ENCODE peak calls at places on chromosomes 5 and 9, in nine cellular contexts. M is ovary, P is B cell, R is fibroblast of mammary gland, E is nephron progenitor cell, D is mucosa of descending colon, X is esophagus squamous epithelium, Z is Panc1, S is cardiac fibroblast. A is an unnamed sample.

GRCh38 chr5:14816999-14817761 is 54.4 kb downstream of the ANKH start:
- DNase-seq in D (no peak), M (no peak), R (peak), Z (no peak), S (peak), E (no peak), P (no peak), X (no peak), A (no peak)

GRCh38 chr5:60526336-60526875 is 173.6 kb downstream of the DEPDC1B start:
- DNase-seq in S (no peak), M (no peak), P (no peak), X (no peak), E (no peak), D (no peak), Z (no peak), R (no peak), A (no peak)

GRCh38 chr5:17289681-17290619 is 72.5 kb downstream of the BASP1 start:
- DNase-seq in D (no peak), S (peak), X (no peak), E (no peak), P (no peak), R (no peak), Z (no peak), M (no peak), A (no peak)

GRCh38 chr5:77946381-77947050 is 170.4 kb upstream of the TBCA start:
- DNase-seq in S (no peak), R (no peak), X (no peak), E (no peak), Z (no peak), D (no peak), P (no peak), M (no peak), A (no peak)

GRCh38 chr5:171055881-171056454 is 194.2 kb downstream of the RANBP17 start:
- DNase-seq in R (peak), E (no peak), D (no peak), S (peak), X (no peak), P (no peak), M (no peak), Z (no peak), A (no peak)

GRCh38 chr9:126804696-126805545 is at the start of gene ZBTB43:
- DNase-seq in M (peak), P (peak), R (peak), D (peak), S (peak), X (peak), Z (peak), E (peak), A (peak)

GRCh38 chr5:116663081-116663480 is 88.5 kb upstream of the SEMA6A start:
- DNase-seq in R (no peak), D (no peak), P (no peak), Z (no peak), S (no peak), E (no peak), X (no peak), M (no peak), A (no peak)

GRCh38 chr5:133814152-133814551 is 154.3 kb downstream of the C5orf15 start:
- DNase-seq in M (no peak), X (no peak), P (no peak), R (no peak), Z (no peak), E (no peak), D (no peak), S (no peak), A (no peak)

GRCh38 chr5:161535762-161536161 is 10.8 kb downstream of the GABRB2 start:
- DNase-seq in Z (no peak), S (no peak), P (no peak), M (no peak), X (no peak), E (no peak), D (no peak), R (no peak), A (no peak)
- TF ChIP-seq CTCF in Z (peak), S (no peak), P (no peak), M (no peak), X (no peak), E (no peak), D (no peak), R (no peak), A (no peak)

GRCh38 chr9:131008909-131009618 is at the start of gene LAMC3:
- DNase-seq in S (no peak), E (peak), Z (no peak), R (no peak), M (no peak), P (no peak), D (no peak), X (no peak), A (no peak)
- TF ChIP-seq CTCF in S (peak), E (peak), Z (peak), R (peak), M (no peak), P (peak), D (no peak), X (no peak), A (no peak)

DNA sequence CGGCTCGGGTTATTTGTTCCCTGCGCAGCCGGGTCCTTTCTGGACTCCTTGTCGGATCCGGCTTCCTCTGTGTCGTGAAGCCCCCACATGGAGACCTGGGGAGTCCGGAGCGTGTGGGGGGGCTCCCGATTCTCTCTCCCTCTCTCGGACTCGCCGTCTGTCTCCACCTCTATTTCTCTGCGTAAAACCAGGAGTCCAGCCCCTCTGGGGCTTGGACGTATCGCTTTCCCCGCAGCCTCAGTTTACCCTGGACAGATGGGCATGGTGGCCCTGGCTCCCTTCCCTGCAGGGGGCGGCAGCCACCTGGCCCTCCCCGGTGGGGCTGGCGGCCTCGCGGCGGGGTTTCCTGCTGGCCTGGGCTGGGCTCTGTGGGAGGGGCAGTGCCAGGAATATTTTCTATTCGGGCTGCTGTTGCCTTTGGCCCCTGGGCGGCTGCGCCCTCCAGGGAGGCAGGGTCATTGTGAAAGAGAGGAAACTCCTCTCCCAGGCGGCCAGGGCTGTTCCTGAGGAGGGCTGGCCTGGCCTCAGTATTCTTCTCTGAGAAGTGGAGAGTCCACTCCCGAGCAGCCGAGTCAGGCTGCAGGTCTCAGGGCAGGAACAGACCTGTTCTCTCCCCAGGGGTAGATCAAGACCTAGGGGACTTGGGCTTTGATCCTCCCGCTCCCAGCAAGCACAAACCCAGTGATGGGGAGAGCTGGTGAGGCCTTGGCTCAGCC is 665 bp downstream of the ASS1 start:
- DNase-seq in D (peak), M (peak), P (no peak), X (no peak), E (no peak), S (peak), Z (no peak), R (peak), A (no peak)
- TF ChIP-seq CTCF in D (no peak), M (no peak), P (no peak), X (no peak), E (no peak), S (no peak), Z (no peak), R (no peak), A (no peak)

DNA sequence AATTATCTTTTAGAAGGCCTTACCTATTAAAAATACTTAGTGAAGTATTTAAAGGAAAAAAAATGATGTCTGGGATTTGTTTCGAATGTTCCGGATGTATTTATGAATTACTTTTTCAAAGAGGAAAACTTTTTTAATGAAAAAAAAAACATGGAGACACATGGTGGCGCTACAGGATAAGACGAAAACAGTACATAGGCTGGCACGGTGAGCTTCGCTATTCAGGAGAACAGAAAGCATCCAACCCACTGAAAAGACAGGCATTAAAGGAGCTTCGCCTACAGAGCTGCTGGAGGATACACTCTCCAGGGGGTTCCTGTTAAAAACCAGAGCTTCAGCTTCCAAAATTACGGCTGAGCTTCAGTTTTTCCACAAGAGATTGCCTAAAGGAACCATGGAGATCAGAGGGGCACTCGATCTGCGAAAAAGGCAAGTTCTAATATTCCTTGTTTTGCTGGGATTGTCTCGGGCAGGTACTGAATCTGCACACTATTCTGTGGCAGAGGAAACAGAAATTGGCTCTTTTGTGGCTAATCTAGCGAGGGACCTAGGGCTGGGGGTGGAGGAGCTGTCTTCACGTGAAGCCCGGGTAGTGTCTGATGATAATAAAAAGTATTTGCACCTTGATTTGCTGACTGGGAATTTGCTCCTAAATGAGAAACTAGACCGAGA is at the start of gene PCDHB14:
- DNase-seq in P (peak), D (no peak), S (peak), Z (peak), X (no peak), M (no peak), E (no peak), R (peak), A (no peak)
- TF ChIP-seq CTCF in P (peak), D (no peak), S (peak), Z (peak), X (no peak), M (no peak), E (peak), R (no peak), A (no peak)

DNA sequence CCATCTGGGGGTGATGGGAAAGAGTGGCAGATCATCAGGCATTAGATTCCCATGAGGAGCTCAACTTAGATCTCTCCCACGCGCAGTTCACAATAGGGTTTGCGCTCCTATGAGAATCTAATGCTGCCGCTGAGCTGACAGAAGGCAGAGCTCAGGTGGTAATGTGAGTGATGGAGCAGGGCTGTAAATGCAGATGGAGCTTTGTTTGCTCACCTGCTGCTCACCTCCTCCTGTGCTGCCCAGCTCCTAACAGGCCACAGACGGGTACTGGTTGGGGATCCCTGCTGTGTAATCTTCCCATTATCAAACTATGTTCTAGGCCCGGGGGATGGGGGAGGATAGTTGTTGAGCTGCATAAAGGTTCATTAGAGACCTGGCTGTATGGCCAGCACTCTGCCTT is 58.4 kb downstream of the UGCG start:
- DNase-seq in X (no peak), R (no peak), D (no peak), S (no peak), P (no peak), E (no peak), M (no peak), Z (no peak), A (no peak)
- TF ChIP-seq CTCF in X (no peak), R (no peak), D (no peak), S (no peak), P (no peak), E (no peak), M (no peak), Z (no peak), A (no peak)

DNA sequence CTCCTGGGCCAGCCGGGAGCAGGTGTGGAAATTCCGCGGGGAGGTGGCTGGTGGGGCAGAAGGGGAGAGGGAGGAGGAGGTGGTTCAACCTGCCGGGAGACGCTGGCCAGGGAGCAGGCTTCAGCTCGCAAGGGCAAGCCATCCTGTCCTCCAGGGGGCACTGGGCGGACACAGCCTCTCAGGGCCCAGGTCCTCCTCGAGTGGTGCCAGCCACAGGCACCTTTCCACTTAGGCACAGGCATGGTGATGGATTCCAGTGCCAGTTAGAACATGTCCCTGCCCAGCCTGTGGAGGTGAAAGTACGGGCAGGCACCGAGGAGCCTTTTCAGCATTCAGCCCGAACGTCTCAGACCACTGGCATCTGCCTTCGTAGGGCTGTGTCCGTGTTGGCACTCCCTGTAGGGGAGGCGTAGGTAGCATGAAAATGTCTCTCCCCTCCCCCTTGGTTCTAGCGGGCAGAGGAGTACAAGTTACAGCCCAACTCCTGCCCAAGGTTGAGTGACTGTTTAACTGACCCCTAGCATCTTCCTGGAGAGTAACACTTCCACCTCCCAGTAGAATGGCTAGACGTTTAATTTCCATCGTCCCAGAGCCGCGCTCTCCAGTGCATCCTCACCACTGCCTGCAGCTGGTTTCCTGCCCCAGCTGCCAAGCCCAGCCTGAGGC is 48.9 kb downstream of the DAB2IP start:
- DNase-seq in P (peak), R (peak), D (peak), S (peak), Z (no peak), X (no peak), E (peak), M (peak), A (peak)
- TF ChIP-seq CTCF in P (peak), R (peak), D (peak), S (peak), Z (peak), X (peak), E (no peak), M (no peak), A (peak)

DNA sequence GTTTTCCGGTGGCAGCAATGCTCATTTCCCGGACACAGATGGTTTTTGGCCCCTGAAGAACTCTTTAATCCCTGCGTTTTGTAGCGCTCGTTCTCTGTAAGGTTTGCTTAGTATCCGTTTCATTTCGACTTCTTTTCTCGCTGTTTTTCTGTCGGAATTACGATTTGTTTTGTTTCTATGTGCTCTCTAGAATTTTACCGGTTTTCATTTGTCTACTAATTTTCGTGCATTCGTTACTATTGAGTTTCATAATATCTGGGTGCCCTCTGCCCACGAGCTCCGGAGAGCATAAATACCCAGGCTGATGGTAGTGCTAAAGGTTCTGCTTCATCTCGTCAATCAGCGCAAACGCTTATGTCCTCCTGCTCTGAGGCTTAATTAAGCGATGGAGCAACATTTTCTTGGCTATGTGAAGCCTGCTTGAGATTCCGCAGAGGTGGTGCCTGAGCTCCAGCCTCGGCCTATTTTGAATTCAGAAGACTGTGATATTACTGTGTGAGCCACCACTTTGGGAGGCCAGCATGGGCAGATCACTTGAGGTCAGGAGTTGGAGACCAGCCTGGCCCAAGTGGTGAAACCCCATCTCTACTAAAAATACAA is 44.9 kb downstream of the ANXA2R start:
- DNase-seq in P (no peak), M (no peak), E (no peak), D (no peak), X (no peak), S (peak), Z (no peak), R (peak), A (no peak)
- TF ChIP-seq CTCF in P (no peak), M (no peak), E (no peak), D (no peak), X (no peak), S (no peak), Z (no peak), R (no peak), A (no peak)

GRCh38 chr5:33379757-33380156 is 61.0 kb upstream of the TARS1 start:
- DNase-seq in Z (no peak), S (peak), X (no peak), R (peak), E (peak), P (peak), D (no peak), M (no peak), A (no peak)
- TF ChIP-seq CTCF in Z (peak), S (peak), X (no peak), R (peak), E (peak), P (peak), D (no peak), M (no peak), A (no peak)

DNA sequence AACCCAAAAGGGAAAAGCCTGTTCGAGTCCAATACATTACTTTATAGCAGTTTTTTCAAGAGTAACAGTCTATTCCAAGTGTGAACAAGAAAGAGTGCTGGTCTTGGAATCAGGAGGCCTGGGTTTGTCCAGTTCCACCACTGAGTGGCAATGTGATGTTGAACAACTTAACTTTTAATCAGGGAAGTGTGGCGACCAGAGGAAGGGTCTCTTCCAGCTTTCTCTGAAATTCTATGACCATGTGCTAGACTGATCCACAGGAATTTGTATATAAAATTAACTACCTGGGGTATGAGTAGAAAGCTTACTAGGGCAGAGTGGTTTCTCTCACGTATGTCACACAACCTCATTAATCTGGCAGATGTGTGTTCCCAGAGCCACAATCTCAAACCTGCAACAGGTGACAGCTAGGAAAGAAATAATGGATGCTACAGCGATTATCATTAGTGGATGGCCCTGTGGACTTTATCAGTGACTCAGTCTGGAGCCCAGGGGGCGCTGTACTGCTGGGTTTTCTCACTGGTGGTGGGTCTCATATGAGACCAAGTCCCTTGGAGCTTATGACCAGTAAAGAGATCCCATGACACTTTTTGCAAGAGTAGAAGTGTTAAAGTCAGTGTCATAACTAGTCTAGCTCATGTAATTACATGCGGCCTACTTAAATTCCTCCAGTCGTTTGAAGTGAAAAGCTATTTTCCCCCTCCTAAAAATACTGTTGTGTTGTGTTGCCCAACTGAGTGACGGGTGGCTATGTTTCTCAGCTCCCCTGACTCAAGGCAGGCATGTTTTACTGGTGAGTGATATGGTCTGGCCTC is 116.5 kb downstream of the GDNF start:
- DNase-seq in E (peak), S (peak), X (no peak), Z (no peak), P (no peak), R (peak), M (no peak), D (no peak), A (no peak)
- TF ChIP-seq CTCF in E (peak), S (peak), X (no peak), Z (peak), P (no peak), R (peak), M (no peak), D (no peak), A (no peak)